ENCODE peak calls at places on chromosomes 12 and 14, in nine cellular contexts. D, M, Y, I, N, B, G, X and O are unnamed samples.

GRCh38 chr14:106790189-106791036 is 1264.0 kb downstream of the TMEM121 start:
- DNase-seq in M (no peak), I (no peak), N (no peak), D (no peak), X (no peak), G (no peak), B (peak; percentile 64), Y (peak; percentile 72), O (peak; percentile 63)

GRCh38 chr14:60665178-60665555 is 15.9 kb upstream of the SIX1 start:
- DNase-seq in B (no peak), M (no peak), G (no peak), D (no peak), Y (no peak), X (no peak), I (no peak), N (no peak), O (no peak)

GRCh38 chr12:70719672-70720420 is 82.6 kb upstream of the PTPRB start:
- DNase-seq in I (peak; percentile 74), D (no peak), X (peak; percentile 31), G (peak; percentile 65), Y (peak; percentile 34), M (peak; percentile 62), B (peak; percentile 90), N (no peak), O (no peak)

GRCh38 chr12:62523619-62524018 is 57.0 kb downstream of the MON2 start:
- DNase-seq in D (no peak), N (no peak), Y (no peak), M (no peak), G (no peak), I (no peak), X (no peak), B (no peak), O (no peak)

GRCh38 chr14:20469890-20470858 is 968 bp downstream of the PNP start:
- DNase-seq in B (peak; percentile 80), I (peak; percentile 19), X (peak; percentile 88), D (peak; percentile 78), Y (peak; percentile 88), G (no peak), M (no peak), N (peak; percentile 75), O (peak; percentile 91)

GRCh38 chr12:1220127-1221092 is 229.4 kb downstream of the ERC1 start:
- DNase-seq in Y (no peak), N (no peak), I (no peak), M (no peak), B (no peak), G (no peak), X (peak; percentile 10), D (no peak), O (no peak)

GRCh38 chr14:97697772-97698171 is 900.6 kb downstream of the VRK1 start:
- DNase-seq in Y (no peak), X (no peak), G (no peak), D (no peak), M (no peak), B (no peak), N (no peak), I (no peak), O (no peak)

GRCh38 chr14:30427401-30427800 is 131.6 kb upstream of the G2E3 start:
- DNase-seq in N (no peak), D (no peak), G (no peak), Y (no peak), M (no peak), X (no peak), B (no peak), I (no peak), O (no peak)

GRCh38 chr12:110354172-110354780 is 49.2 kb downstream of the ANAPC7 start:
- DNase-seq in Y (peak; percentile 52), I (no peak), B (no peak), G (no peak), N (no peak), D (no peak), M (no peak), X (no peak), O (no peak)

GRCh38 chr12:110353211-110353965 is 50.1 kb downstream of the ANAPC7 start:
- DNase-seq in X (no peak), G (no peak), D (no peak), I (no peak), B (no peak), Y (no peak), M (no peak), N (no peak), O (no peak)

GRCh38 chr12:110352401-110352800 is 51.1 kb downstream of the ANAPC7 start:
- DNase-seq in I (no peak), B (no peak), D (no peak), X (no peak), M (no peak), N (no peak), Y (no peak), G (no peak), O (no peak)

GRCh38 chr12:110351119-110351518 is 52.4 kb downstream of the ANAPC7 start:
- DNase-seq in B (no peak), I (no peak), M (no peak), X (no peak), Y (no peak), N (no peak), D (no peak), G (no peak), O (no peak)

DNA sequence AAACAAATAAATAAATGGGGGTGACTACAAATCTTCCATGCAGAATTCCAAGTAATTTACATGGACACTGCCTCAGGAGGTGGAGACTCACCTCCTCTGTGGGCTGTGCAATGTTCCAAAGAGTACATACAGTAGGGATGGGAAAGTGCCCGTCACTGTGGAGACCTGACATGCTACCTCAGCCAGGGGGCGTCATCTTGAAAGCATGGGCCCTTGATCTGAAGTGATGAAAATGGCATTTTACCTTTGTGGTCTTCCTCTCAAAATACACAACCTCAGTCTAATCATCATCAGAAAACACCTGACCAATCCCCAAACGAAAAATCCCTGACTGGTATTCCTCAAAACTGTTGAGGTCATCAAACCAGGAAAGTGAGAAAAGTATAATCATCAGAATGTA is 48.4 kb downstream of the ANAPC7 start:
- DNase-seq in X (no peak), I (peak; percentile 37), Y (peak; percentile 62), D (no peak), B (peak; percentile 87), M (no peak), G (peak; percentile 19), N (no peak), O (no peak)
- TF ChIP-seq CTCF in X (peak; percentile 41), I (peak; percentile 53), Y (peak; percentile 88), D (no peak), B (peak; percentile 83), M (peak; percentile 20), G (peak; percentile 48), N (peak; percentile 21), O (peak; percentile 53)

GRCh38 chr12:6367065-6367968 is 8.0 kb downstream of the SCNN1A start:
- DNase-seq in N (no peak), X (peak; percentile 51), G (no peak), D (no peak), I (no peak), B (no peak), M (no peak), Y (peak; percentile 87), O (peak; percentile 51)

GRCh38 chr12:6369916-6370575 is 5.3 kb downstream of the SCNN1A start:
- DNase-seq in Y (no peak), D (no peak), X (peak; percentile 68), G (no peak), N (no peak), M (no peak), B (peak; percentile 43), I (no peak), O (peak; percentile 32)

GRCh38 chr12:6368906-6369525 is 6.3 kb downstream of the SCNN1A start:
- DNase-seq in D (no peak), N (no peak), G (no peak), B (peak; percentile 47), I (no peak), Y (no peak), X (no peak), M (no peak), O (peak; percentile 41)

GRCh38 chr12:6370576-6370935 is 4.8 kb downstream of the SCNN1A start:
- DNase-seq in G (no peak), X (no peak), M (no peak), B (peak; percentile 69), I (no peak), Y (no peak), D (no peak), N (no peak), O (no peak)

DNA sequence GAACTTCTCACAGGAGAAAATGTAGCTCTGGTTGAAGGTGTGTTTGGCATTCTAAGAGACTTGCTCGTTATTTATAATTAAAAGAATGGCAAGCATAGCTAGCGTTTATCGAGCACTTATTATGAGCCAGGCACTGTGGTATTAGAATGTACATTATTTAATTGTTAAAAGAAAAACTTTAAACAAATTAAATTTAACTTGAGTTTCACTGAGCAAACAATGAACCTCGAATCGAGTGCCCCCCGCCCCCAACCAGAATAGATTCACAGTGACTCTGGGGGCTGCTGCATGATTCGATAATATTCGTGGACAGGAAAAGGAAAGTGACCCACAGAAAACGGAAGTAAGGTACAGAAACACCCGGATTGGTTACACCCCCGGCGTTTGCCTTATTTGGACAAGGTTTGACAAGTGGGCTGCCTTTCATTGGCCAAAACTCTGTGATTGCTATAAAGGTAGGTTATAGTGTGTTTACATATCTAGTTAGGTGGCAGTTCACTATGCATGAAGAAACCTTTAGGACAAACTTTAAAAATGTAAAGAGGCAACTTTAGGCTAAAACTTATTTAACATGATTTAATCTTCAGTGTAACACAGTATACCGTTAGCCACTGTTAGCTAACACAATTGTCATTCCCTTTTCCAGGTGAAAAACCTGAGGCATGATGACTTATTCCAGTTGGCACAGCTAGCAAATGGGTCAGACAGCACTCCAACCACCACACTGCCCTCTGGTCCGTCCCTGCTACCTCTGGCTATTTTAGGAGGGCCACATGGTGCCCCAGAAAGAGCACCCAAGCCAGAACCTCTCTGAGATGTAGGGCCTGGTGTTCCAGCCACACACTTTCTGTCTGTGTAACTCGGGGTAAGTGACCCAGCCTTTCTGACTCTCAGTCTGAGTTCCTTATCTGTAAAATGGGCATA is 7.1 kb downstream of the SCNN1A start:
- DNase-seq in N (no peak), Y (peak; percentile 68), X (no peak), M (no peak), I (no peak), D (no peak), B (no peak), G (no peak), O (peak; percentile 72)
- TF ChIP-seq CTCF in N (no peak), Y (no peak), X (no peak), M (no peak), I (no peak), D (no peak), B (no peak), G (no peak), O (peak; percentile 13)

GRCh38 chr14:51552275-51552674 is 99.4 kb upstream of the FRMD6 start:
- DNase-seq in Y (no peak), B (no peak), N (no peak), I (peak; percentile 11), X (no peak), M (no peak), G (no peak), D (no peak), O (no peak)

GRCh38 chr14:51552768-51553426 is 98.8 kb upstream of the FRMD6 start:
- DNase-seq in I (no peak), X (no peak), B (no peak), G (no peak), Y (no peak), N (no peak), D (no peak), M (no peak), O (no peak)

GRCh38 chr14:51554339-51554920 is 97.3 kb upstream of the FRMD6 start:
- DNase-seq in G (no peak), Y (no peak), N (no peak), D (no peak), M (no peak), I (no peak), X (peak; percentile 84), B (no peak), O (no peak)

GRCh38 chr14:51554953-51555352 is 96.8 kb upstream of the FRMD6 start:
- DNase-seq in D (no peak), I (no peak), M (no peak), G (no peak), N (no peak), B (no peak), X (peak; percentile 62), Y (peak; percentile 4), O (no peak)
- TF ChIP-seq CTCF in D (no peak), I (no peak), M (no peak), G (no peak), N (no peak), B (peak; percentile 61), X (peak; percentile 35), Y (no peak), O (no peak)

DNA sequence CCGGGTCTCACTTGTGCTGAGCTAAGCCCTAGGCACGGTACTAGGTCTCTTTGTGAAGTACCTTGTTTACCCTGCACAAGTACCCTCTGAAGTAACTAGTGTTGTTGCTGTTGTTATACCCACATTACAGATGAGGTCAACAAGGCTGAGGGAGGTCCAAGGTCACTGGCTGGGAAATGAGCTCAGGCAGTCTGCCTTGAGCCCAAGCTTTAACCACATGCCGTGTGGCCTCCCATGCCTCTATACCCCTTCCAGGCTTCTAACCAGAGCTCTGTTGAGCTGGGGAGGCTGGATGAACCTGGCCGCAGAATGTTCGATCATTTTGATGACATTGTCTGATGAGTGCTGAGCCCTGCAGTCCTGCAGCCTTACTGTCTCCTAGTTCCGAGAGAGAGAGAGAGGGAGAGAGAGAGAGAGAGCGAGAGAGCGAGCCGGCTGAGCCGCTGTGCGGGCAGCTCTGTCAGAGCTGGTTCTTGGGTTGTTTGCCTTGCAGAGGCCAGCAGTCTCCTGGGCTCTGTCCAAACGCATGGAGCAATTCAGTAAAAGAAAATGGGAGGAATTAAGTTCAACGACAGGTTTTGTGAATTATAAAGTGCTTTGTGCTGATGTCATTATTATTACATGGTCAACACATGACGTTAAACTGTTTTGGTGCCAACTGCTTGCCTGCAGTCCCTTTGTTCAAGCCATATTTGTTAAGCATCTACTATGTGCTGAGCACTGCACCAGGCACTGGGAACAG is 13.1 kb downstream of the JDP2 start:
- DNase-seq in I (no peak), Y (no peak), D (no peak), X (peak; percentile 95), M (no peak), G (no peak), B (no peak), N (peak; percentile 88), O (no peak)
- TF ChIP-seq CTCF in I (no peak), Y (no peak), D (no peak), X (no peak), M (no peak), G (no peak), B (no peak), N (no peak), O (no peak)